ENCODE peak calls at places on chromosome 10, in six cellular contexts. P is NCI-H2171; N is activated T-cell treated with anti-CD3 and anti-CD28 coated beads, Interleukin-2, amount 50 U/mL, for 1 hour; C is activated CD8-positive, alpha-beta memory T cell treated with anti-CD3 and anti-CD28 coated beads for 4 hours; W is T follicular helper cell; B is epithelial cell of esophagus. F is an unnamed sample.

GRCh38 chr10:116993610-116994009 is 11.4 kb downstream of the SHTN1 start:
- DNase-seq in P (no peak), B (no peak), C (no peak), W (no peak), N (no peak), F (no peak)

GRCh38 chr10:95864906-95865813 is 42.6 kb upstream of the CC2D2B start:
- DNase-seq in P (no peak), N (no peak), W (peak), C (peak), B (peak), F (no peak)

GRCh38 chr10:117240730-117241529 is at the start of gene SLC18A2:
- DNase-seq in W (no peak), P (no peak), C (no peak), N (no peak), B (no peak), F (peak)

GRCh38 chr10:60661627-60662026 is 116.7 kb upstream of the CDK1 start:
- DNase-seq in P (no peak), N (no peak), B (peak), W (no peak), C (no peak), F (no peak)

GRCh38 chr10:22720667-22721066 is 6.3 kb upstream of the PIP4K2A start:
- DNase-seq in B (no peak), N (no peak), P (no peak), W (no peak), C (no peak), F (no peak)

GRCh38 chr10:3635697-3636096 is 149.3 kb downstream of the KLF6 start:
- DNase-seq in B (peak), C (no peak), N (no peak), W (no peak), P (no peak), F (no peak)

GRCh38 chr10:35194906-35195305 is 68.3 kb downstream of the CREM start:
- DNase-seq in C (peak), W (peak), P (no peak), B (peak), N (no peak), F (peak)

GRCh38 chr10:98246911-98247820 is 20.8 kb downstream of the LOXL4 start:
- DNase-seq in C (no peak), N (no peak), B (no peak), P (peak), W (no peak), F (no peak)

GRCh38 chr10:117656385-117657367 is 114.1 kb downstream of the EMX2 start:
- DNase-seq in C (no peak), N (no peak), P (no peak), W (no peak), B (no peak), F (no peak)

GRCh38 chr10:131202964-131203363 is 108.6 kb downstream of the TCERG1L start:
- DNase-seq in C (no peak), P (no peak), N (no peak), B (no peak), W (no peak), F (peak)

GRCh38 chr10:24821986-24822385 is 98.3 kb upstream of the ARHGAP21 start:
- DNase-seq in C (no peak), W (no peak), N (no peak), P (no peak), B (peak), F (no peak)

GRCh38 chr10:131902211-131902610 is 1.4 kb downstream of the PPP2R2D start:
- DNase-seq in N (no peak), W (no peak), C (no peak), B (no peak), P (no peak), F (peak)

GRCh38 chr10:128481152-128481551 is 354.9 kb upstream of the MKI67 start:
- DNase-seq in N (no peak), B (no peak), P (peak), C (no peak), W (no peak), F (no peak)

GRCh38 chr10:94219829-94220228 is 142.9 kb downstream of the NOC3L start:
- DNase-seq in C (no peak), B (no peak), P (no peak), W (no peak), N (no peak), F (no peak)

GRCh38 chr10:63164045-63164722 is 31.1 kb downstream of the NRBF2 start:
- DNase-seq in N (no peak), B (peak), P (no peak), W (no peak), C (no peak), F (no peak)

GRCh38 chr10:60140681-60141632 is 234.6 kb upstream of the CCDC6 start:
- DNase-seq in P (peak), C (no peak), B (peak), W (no peak), N (no peak), F (no peak)

GRCh38 chr10:17784701-17785100 is 24.4 kb upstream of the MRC1 start:
- DNase-seq in P (no peak), N (no peak), B (peak), C (no peak), W (no peak), F (no peak)

GRCh38 chr10:98956576-98957260 is 278.9 kb downstream of the HPSE2 start:
- DNase-seq in N (no peak), W (no peak), C (no peak), P (no peak), B (peak), F (no peak)

GRCh38 chr10:14056545-14057332 is 274.0 kb downstream of the FRMD4A start:
- DNase-seq in W (no peak), N (no peak), C (no peak), B (peak), P (peak), F (no peak)

GRCh38 chr10:944034-944831 is 12.7 kb upstream of the LARP4B start:
- DNase-seq in B (peak), W (no peak), P (no peak), N (peak), C (peak), F (peak)

GRCh38 chr10:98267894-98268693 is at the start of gene LOXL4:
- DNase-seq in P (no peak), N (no peak), C (no peak), B (no peak), W (no peak), F (no peak)

GRCh38 chr10:73785721-73786511 is 510 bp downstream of the ZSWIM8 start:
- DNase-seq in N (no peak), P (no peak), B (peak), W (peak), C (peak), F (peak)

GRCh38 chr10:130025811-130026510 is 61.9 kb upstream of the EBF3 start:
- DNase-seq in B (no peak), P (no peak), N (no peak), W (no peak), C (no peak), F (peak)

GRCh38 chr10:80664071-80664680 is 126.5 kb downstream of the SH2D4B start:
- DNase-seq in C (peak), W (peak), N (peak), B (peak), P (peak), F (peak)

GRCh38 chr10:63217120-63217605 is 84.0 kb downstream of the NRBF2 start:
- DNase-seq in P (peak), C (no peak), W (no peak), B (peak), N (no peak), F (no peak)